ENCODE peak calls at places on chromosomes 16 and 17, in four cellular contexts. One of them, this sample, is unnamed.

GRCh38 chr17:73359987-73360410 is 48.2 kb upstream of the CDC42EP4 start:
- DNase-seq in thyroid gland: peak; percentile 97
- DNase-seq in hepatocyte: peak; percentile 80
- DNase-seq in HepG2: peak; percentile 72
- DNase-seq in this sample: no peak

GRCh38 chr16:12256880-12257279 is 280.3 kb downstream of the SNX29 start:
- DNase-seq in thyroid gland: no peak
- DNase-seq in hepatocyte: no peak
- DNase-seq in HepG2: no peak
- DNase-seq in this sample: no peak

GRCh38 chr16:31325171-31325570 is 29.8 kb upstream of the ITGAX start:
- DNase-seq in thyroid gland: no peak
- DNase-seq in hepatocyte: no peak
- DNase-seq in HepG2: no peak
- DNase-seq in this sample: no peak

GRCh38 chr16:85231959-85232358 is 119.7 kb upstream of the CIBAR2 start:
- DNase-seq in thyroid gland: no peak
- DNase-seq in hepatocyte: no peak
- DNase-seq in HepG2: no peak
- DNase-seq in this sample: no peak

GRCh38 chr16:4116328-4117249 is at the start of gene ADCY9:
- DNase-seq in thyroid gland: peak; percentile 83
- DNase-seq in hepatocyte: peak; percentile 93
- DNase-seq in HepG2: peak; percentile 50
- DNase-seq in this sample: peak; percentile 90

GRCh38 chr16:2591476-2592240 is 53.8 kb downstream of the PDPK1 start:
- DNase-seq in thyroid gland: no peak
- DNase-seq in hepatocyte: no peak
- DNase-seq in HepG2: no peak
- DNase-seq in this sample: no peak

GRCh38 chr17:72388765-72389473 is 268.1 kb downstream of the SOX9 start:
- DNase-seq in thyroid gland: no peak
- DNase-seq in hepatocyte: no peak
- DNase-seq in HepG2: no peak
- DNase-seq in this sample: no peak

GRCh38 chr17:82019905-82020873 is 2.5 kb downstream of the CENPX start:
- DNase-seq in thyroid gland: peak; percentile 36
- DNase-seq in hepatocyte: peak; percentile 79
- DNase-seq in HepG2: peak; percentile 77
- DNase-seq in this sample: peak; percentile 82

GRCh38 chr16:59168715-59169114 is 434.6 kb upstream of the GOT2 start:
- DNase-seq in thyroid gland: no peak
- DNase-seq in hepatocyte: no peak
- DNase-seq in HepG2: no peak
- DNase-seq in this sample: no peak

DNA sequence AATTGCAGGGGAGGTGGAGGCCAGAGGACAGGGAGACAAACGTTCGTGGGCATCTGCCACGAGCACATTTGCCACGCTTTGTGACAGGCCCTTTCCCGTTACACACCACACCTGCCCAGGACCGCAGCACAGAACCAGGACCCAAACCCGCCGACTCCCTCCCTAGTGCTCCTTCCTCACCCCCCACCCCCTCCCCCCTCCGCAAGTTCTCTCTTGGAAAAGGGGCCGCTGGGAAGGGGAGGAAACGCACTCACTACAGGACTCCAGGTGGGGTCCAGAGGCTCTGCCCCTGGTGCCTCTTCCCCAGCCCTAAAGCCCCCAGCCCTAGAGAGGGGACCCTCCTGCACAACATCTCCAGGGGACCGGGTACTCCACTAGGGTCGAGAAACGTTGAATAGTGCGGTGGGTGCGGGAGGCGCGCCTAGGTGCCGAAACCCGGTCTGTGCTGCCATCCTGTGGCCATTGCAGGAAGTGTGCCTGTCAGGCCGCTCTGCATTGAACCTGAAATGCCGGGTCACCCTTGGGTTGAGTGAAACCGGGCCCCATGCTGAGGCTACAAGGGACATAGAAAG is 21.9 kb upstream of the EIF1 start:
- DNase-seq in thyroid gland: peak; percentile 82
- DNase-seq in hepatocyte: peak; percentile 89
- DNase-seq in HepG2: peak; percentile 75
- DNase-seq in this sample: peak; percentile 92
- H3K27ac ChIP-seq in thyroid gland: peak overlapping the region; percentile 77
- H3K27ac ChIP-seq in hepatocyte: peak overlapping the region; percentile 94
- H3K27ac ChIP-seq in HepG2: no peak overlapping the region
- H3K27ac ChIP-seq in this sample: peak overlapping the region; percentile 36

GRCh38 chr16:50464325-50465290 is 83.6 kb upstream of the NKD1 start:
- DNase-seq in thyroid gland: no peak
- DNase-seq in hepatocyte: no peak
- DNase-seq in HepG2: no peak
- DNase-seq in this sample: no peak
- H3K27me3 ChIP-seq in thyroid gland: no peaks in the 10 kb centered on the region
- H3K27me3 ChIP-seq in hepatocyte: peaks cover 2% of the 10 kb centered on the region
- H3K27me3 ChIP-seq in HepG2: no peaks in the 10 kb centered on the region
- H3K27me3 ChIP-seq in this sample: peaks cover 10% of the 10 kb centered on the region

GRCh38 chr17:65050438-65050837 is 6.1 kb downstream of the GNA13 start:
- DNase-seq in thyroid gland: peak; percentile 62
- DNase-seq in hepatocyte: no peak
- DNase-seq in HepG2: no peak
- DNase-seq in this sample: no peak
- H3K4me1 ChIP-seq in thyroid gland: peaks cover 48% of the 10 kb centered on the region
- H3K4me1 ChIP-seq in hepatocyte: peaks cover 12% of the 10 kb centered on the region
- H3K4me1 ChIP-seq in HepG2: peaks cover 43% of the 10 kb centered on the region
- H3K4me1 ChIP-seq in this sample: peaks cover 66% of the 10 kb centered on the region

GRCh38 chr17:4738136-4739121 is 1.2 kb upstream of the ZMYND15 start:
- DNase-seq in thyroid gland: no peak
- DNase-seq in hepatocyte: peak; percentile 71
- DNase-seq in HepG2: no peak
- DNase-seq in this sample: no peak
- H3K27ac ChIP-seq in thyroid gland: no peak overlapping the region
- H3K27ac ChIP-seq in hepatocyte: peak overlapping the region; percentile 92
- H3K27ac ChIP-seq in HepG2: no peak overlapping the region
- H3K27ac ChIP-seq in this sample: no peak overlapping the region

DNA sequence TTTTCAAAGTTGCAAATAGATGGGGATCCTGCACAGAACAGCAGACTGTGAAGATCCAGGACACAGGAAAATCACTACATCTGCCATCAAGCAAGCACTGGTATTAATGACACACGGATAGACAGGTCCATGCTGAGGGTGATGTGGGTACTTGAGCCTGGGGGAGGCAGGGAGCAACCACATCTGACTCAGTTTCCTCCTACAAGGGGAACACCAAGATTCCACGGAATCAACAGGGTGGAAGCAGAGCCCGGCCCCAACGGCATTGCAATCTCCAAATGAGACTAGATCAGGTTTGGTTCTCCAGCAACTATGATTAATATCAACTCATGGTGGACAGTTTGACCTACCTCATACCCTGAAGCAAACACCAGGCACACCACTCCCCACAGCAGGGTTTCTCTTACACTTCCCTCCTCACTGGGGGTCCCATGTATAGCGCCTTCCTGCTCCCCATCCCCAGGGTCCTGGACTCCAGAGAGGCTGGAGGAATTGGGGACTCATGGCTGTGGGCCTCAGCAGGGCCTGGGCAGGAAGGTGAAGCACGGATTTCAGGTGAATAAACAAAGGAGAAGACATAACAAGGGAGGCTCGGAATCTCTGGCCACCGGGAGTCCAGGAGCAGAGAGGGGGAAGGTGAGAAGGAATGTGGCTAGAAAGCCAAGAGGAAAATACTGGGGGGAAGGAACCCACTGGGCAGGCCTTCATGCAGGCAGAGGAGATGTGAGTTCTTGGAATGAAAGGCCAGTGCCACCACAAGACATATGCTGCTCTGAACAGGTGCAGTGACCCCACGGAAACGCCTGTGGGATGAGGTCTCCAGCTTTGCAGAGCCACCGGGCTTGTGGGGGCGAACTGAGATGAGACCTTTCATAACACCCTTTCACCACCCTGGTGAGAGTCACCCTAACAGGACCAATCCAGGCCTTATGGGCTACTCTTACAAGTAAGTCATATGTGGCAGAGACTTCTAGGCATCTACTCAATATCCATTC is 29.5 kb upstream of the PIK3R6 start:
- DNase-seq in thyroid gland: no peak
- DNase-seq in hepatocyte: no peak
- DNase-seq in HepG2: no peak
- DNase-seq in this sample: no peak
- H3K27me3 ChIP-seq in thyroid gland: no peaks in the 10 kb centered on the region
- H3K27me3 ChIP-seq in hepatocyte: peaks cover 17% of the 10 kb centered on the region
- H3K27me3 ChIP-seq in HepG2: peaks cover 9% of the 10 kb centered on the region
- H3K27me3 ChIP-seq in this sample: no peaks in the 10 kb centered on the region

GRCh38 chr16:56994311-56994710 is 5.0 kb downstream of the NLRC5 start:
- DNase-seq in thyroid gland: no peak
- DNase-seq in hepatocyte: no peak
- DNase-seq in HepG2: no peak
- DNase-seq in this sample: no peak
- H3K4me1 ChIP-seq in thyroid gland: no peaks in the 10 kb centered on the region
- H3K4me1 ChIP-seq in hepatocyte: no peaks in the 10 kb centered on the region
- H3K4me1 ChIP-seq in HepG2: peaks cover 15% of the 10 kb centered on the region
- H3K4me1 ChIP-seq in this sample: peaks cover 5% of the 10 kb centered on the region

GRCh38 chr16:67170168-67170947 is at the start of gene NOL3:
- DNase-seq in thyroid gland: peak; percentile 89
- DNase-seq in hepatocyte: peak; percentile 88
- DNase-seq in HepG2: peak; percentile 87
- DNase-seq in this sample: peak; percentile 89
- H3K27ac ChIP-seq in thyroid gland: peak within 1 kb of the TSS; percentile 97
- H3K27ac ChIP-seq in hepatocyte: peak within 1 kb of the TSS; percentile 82
- H3K27ac ChIP-seq in HepG2: peak within 1 kb of the TSS; percentile 71
- H3K27ac ChIP-seq in this sample: peak within 1 kb of the TSS; percentile 97